ENCODE peak calls at places on chromosomes 13 and 19, in seven cellular contexts. L is neuronal stem cell; N is NCI-H345; G is astrocyte of the cerebellum; R is omental fat pad; X is esophagus squamous epithelium; E is activated naive CD8-positive, alpha-beta T cell treated with anti-CD3 and anti-CD28 coated beads, Interleukin-2, amount 50 U/mL, for 24 hours. Z is an unnamed sample.

GRCh38 chr13:27599845-27600553 is 20.3 kb downstream of the LNX2 start:
- DNase-seq in L (no peak), N (no peak), G (peak; percentile 75), R (no peak), X (no peak), E (no peak), Z (peak; percentile 65)

GRCh38 chr19:35265126-35265995 is 3.4 kb upstream of the USF2 start:
- DNase-seq in L (no peak), N (no peak), G (no peak), R (no peak), X (no peak), E (no peak), Z (no peak)

GRCh38 chr13:44350775-44351504 is 22.7 kb upstream of the SERP2 start:
- DNase-seq in L (no peak), N (no peak), G (no peak), R (no peak), X (no peak), E (no peak), Z (no peak)

GRCh38 chr13:82627183-82627582 is 1255.1 kb downstream of the SLITRK1 start:
- DNase-seq in L (no peak), N (no peak), G (peak; percentile 15), R (no peak), X (no peak), E (no peak), Z (peak; percentile 61)

GRCh38 chr13:47798906-47799305 is 202.2 kb downstream of the SUCLA2 start:
- DNase-seq in L (no peak), N (no peak), G (peak; percentile 24), R (no peak), X (no peak), E (no peak), Z (no peak)

GRCh38 chr13:48492123-48493075 is 40.5 kb downstream of the RCBTB2 start:
- DNase-seq in L (no peak), N (no peak), G (no peak), R (no peak), X (peak; percentile 27), E (peak; percentile 72), Z (no peak)

GRCh38 chr13:109964164-109964563 is 177.8 kb upstream of the IRS2 start:
- DNase-seq in L (no peak), N (no peak), G (no peak), R (no peak), X (no peak), E (no peak), Z (no peak)

GRCh38 chr19:55255618-55256423 is 3.0 kb downstream of the PPP6R1 start:
- DNase-seq in L (no peak), N (no peak), G (no peak), R (no peak), X (no peak), E (peak; percentile 74), Z (no peak)

Z was measured in non-pigmented ciliary epithelial cell.